ENCODE peak calls at places on chromosomes 12 and 14, in nine cellular contexts. E, F, D, H, R, V, O, P and Z are unnamed samples.
A peak's percentile ranks its signal among the peaks of the same experiment; 100 is the strongest.

GRCh38 chr12:104790296-104791125 is 167.6 kb downstream of the SLC41A2 start:
- DNase-seq in V (peak; percentile 52), F (peak; percentile 75), R (no peak), E (peak; percentile 37), O (peak; percentile 67), H (peak; percentile 67), D (peak; percentile 37), P (peak; percentile 72), Z (peak; percentile 54)

GRCh38 chr14:82689948-82690347 is 1156.3 kb upstream of the SEL1L start:
- DNase-seq in V (no peak), F (no peak), H (no peak), P (no peak), D (no peak), R (no peak), O (no peak), E (no peak), Z (no peak)

GRCh38 chr12:93572712-93573551 is 457 bp downstream of the SOCS2 start:
- DNase-seq in E (peak; percentile 46), V (peak; percentile 74), F (peak; percentile 51), P (peak; percentile 53), O (peak; percentile 67), H (peak; percentile 72), D (peak; percentile 31), R (no peak), Z (peak; percentile 48)

GRCh38 chr14:75295061-75295461 is 16.4 kb downstream of the FOS start:
- DNase-seq in P (peak; percentile 74), F (peak; percentile 82), V (peak; percentile 40), O (peak; percentile 77), H (peak; percentile 88), E (peak; percentile 67), R (peak; percentile 50), D (peak; percentile 65), Z (peak; percentile 89)

GRCh38 chr14:63910593-63911363 is 58.0 kb downstream of the SYNE2 start:
- DNase-seq in F (no peak), D (no peak), P (peak; percentile 12), H (no peak), O (no peak), V (no peak), R (no peak), E (no peak), Z (no peak)

GRCh38 chr12:2682301-2683282 is 112.2 kb upstream of the FKBP4 start:
- DNase-seq in D (peak; percentile 29), F (no peak), V (peak; percentile 74), O (no peak), H (no peak), P (peak; percentile 78), E (no peak), R (no peak), Z (peak; percentile 71)

GRCh38 chr14:58171090-58171489 is 19.1 kb upstream of the ARMH4 start:
- DNase-seq in D (peak; percentile 43), H (peak; percentile 74), R (peak; percentile 79), E (peak; percentile 51), O (peak; percentile 74), F (peak; percentile 77), P (peak; percentile 70), V (peak; percentile 75), Z (peak; percentile 86)

GRCh38 chr12:65608319-65608916 is 215.9 kb upstream of the HMGA2 start:
- DNase-seq in R (no peak), H (no peak), V (peak; percentile 22), F (no peak), P (no peak), D (no peak), O (no peak), E (no peak), Z (no peak)

DNA sequence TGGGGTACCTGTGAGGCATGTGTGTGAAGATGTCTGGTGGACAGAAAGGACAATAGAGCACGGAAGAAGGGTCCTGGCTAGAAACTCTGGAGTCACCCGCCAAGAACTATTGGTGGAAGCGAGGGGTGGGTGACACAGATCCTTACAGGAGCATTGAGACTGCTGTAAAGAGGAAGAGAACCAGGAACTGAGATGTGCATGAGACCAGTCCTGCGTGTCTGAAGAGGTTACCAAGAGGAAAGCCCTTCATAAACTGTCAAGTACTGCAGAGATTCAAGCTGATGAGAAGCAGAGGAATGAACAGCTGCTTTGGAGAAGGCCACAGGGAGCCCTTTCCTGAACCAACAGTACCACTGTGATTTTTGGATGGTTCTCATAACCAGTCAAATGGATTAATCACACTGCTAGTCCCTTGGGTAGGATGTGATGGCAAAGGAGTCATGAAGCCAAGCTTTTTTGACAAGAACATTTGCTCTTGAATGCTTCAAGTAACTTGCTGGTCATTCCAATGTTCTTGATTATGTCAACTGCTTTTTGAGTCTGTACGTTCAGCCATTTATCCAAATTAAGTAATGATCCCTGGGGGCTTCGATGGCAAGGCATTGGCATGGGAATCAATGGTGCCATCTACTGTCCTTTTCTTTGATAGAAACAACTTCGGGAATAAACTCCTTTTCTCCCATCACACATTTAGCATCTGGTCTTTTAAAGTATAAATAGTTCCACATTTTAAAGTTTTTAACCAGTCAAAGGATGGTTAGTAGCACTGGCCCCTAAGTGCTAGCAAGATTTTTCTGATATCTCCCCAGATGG is 42.9 kb downstream of the GPR135 start:
- DNase-seq in O (no peak), P (peak; percentile 19), H (no peak), D (no peak), E (no peak), R (no peak), F (no peak), V (peak; percentile 34), Z (no peak)
- TF ChIP-seq CTCF in O (no peak), P (peak; percentile 49), H (no peak), D (no peak), E (no peak), R (peak; percentile 12), F (peak; percentile 16), V (peak; percentile 14), Z (no peak)

GRCh38 chr12:46898152-46898931 is 72.5 kb upstream of the SLC38A4 start:
- DNase-seq in H (no peak), P (no peak), E (no peak), D (no peak), O (no peak), V (no peak), F (no peak), R (no peak), Z (no peak)

GRCh38 chr12:46901464-46902205 is 75.8 kb upstream of the SLC38A4 start:
- DNase-seq in O (no peak), P (no peak), V (no peak), H (no peak), R (no peak), F (no peak), E (no peak), D (no peak), Z (no peak)

GRCh38 chr12:46904406-46905240 is 78.8 kb upstream of the SLC38A4 start:
- DNase-seq in O (no peak), E (no peak), D (no peak), F (no peak), R (no peak), V (no peak), H (no peak), P (no peak), Z (no peak)

GRCh38 chr12:46900734-46901463 is 75.1 kb upstream of the SLC38A4 start:
- DNase-seq in H (no peak), E (no peak), F (no peak), P (no peak), V (no peak), D (no peak), O (no peak), R (no peak), Z (no peak)

DNA sequence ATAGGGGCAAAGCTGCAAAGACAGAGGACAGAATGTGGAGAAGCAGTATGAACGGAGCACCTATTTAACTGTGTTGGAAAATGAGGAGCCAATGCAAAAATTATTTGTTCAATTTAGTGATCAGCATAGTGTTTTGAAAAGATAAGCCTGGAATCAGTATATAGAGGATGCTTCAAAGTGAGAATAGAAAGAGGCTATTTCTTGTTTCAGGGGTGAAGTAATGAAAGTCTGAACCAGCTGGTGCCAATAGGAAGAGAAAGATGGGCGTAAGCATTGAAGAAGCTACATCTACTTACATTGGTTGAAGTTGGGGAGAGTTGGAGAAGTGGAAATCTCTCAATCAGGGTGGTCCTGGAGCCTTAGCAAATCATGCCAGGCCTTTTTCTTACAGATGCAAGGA is 77.3 kb upstream of the SLC38A4 start:
- DNase-seq in H (no peak), V (no peak), O (no peak), R (no peak), E (no peak), P (no peak), F (no peak), D (no peak), Z (no peak)
- H3K4me1 ChIP-seq in H (no peaks in the 10 kb centered on the region), V (no peaks in the 10 kb centered on the region), O (no peaks in the 10 kb centered on the region), R (no peaks in the 10 kb centered on the region), E (no peaks in the 10 kb centered on the region), P (no peaks in the 10 kb centered on the region), F (no peaks in the 10 kb centered on the region), D (no peaks in the 10 kb centered on the region), Z (no peaks in the 10 kb centered on the region)

GRCh38 chr14:72978856-72979255 is 48.0 kb downstream of the ZFYVE1 start:
- DNase-seq in F (no peak), D (no peak), O (no peak), E (no peak), V (no peak), P (no peak), H (no peak), R (no peak), Z (no peak)

GRCh38 chr14:72970824-72971434 is 44.7 kb downstream of the DCAF4 start:
- DNase-seq in D (no peak), V (no peak), P (no peak), E (no peak), O (no peak), R (no peak), F (no peak), H (no peak), Z (no peak)

GRCh38 chr14:72974661-72975060 is 48.4 kb downstream of the DCAF4 start:
- DNase-seq in R (no peak), O (no peak), V (no peak), F (no peak), E (no peak), P (no peak), H (no peak), D (no peak), Z (no peak)

GRCh38 chr14:72980863-72981262 is 46.0 kb downstream of the ZFYVE1 start:
- DNase-seq in R (no peak), V (no peak), H (peak; percentile 32), F (no peak), O (no peak), D (no peak), P (no peak), E (no peak), Z (no peak)

GRCh38 chr14:72975776-72976175 is 49.5 kb downstream of the DCAF4 start:
- DNase-seq in H (no peak), V (no peak), O (no peak), E (no peak), F (no peak), D (no peak), P (peak; percentile 18), R (no peak), Z (no peak)
- TF ChIP-seq CTCF in H (no peak), V (no peak), O (no peak), E (no peak), F (no peak), D (no peak), P (peak; percentile 35), R (no peak), Z (peak; percentile 31)

GRCh38 chr12:51413149-51413548 is 11.5 kb upstream of the SLC4A8 start:
- DNase-seq in V (no peak), P (no peak), D (no peak), O (no peak), F (no peak), H (no peak), E (no peak), R (no peak), Z (no peak)

GRCh38 chr12:51415931-51416330 is 8.7 kb upstream of the SLC4A8 start:
- DNase-seq in F (no peak), O (no peak), E (no peak), R (no peak), H (no peak), P (no peak), D (no peak), V (peak; percentile 55), Z (no peak)

GRCh38 chr12:51417826-51418225 is 6.8 kb upstream of the SLC4A8 start:
- DNase-seq in R (no peak), P (no peak), E (no peak), D (no peak), F (no peak), O (no peak), V (no peak), H (no peak), Z (no peak)

GRCh38 chr12:51409846-51410245 is 14.8 kb upstream of the SLC4A8 start:
- DNase-seq in E (no peak), O (no peak), V (peak; percentile 66), R (no peak), F (no peak), D (no peak), P (no peak), H (no peak), Z (no peak)

DNA sequence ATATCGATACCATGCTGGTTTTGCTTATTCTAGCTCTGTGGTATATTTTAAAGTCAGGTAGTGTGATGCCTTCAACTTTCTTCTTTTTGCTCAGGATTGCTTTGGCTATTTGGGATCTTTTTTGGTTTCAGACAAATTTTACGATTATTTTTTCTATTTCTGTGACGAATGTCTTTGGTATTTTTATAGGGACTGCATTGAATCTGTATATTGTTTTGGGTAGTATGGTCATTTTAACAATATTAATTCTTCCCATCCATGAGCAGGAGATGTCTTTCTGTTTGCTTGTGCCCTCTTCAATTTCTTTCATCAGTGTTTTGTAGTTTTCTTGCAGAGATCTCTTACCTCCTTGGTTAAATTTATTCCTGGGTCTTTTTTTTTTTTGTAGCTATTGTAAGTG is 10.8 kb upstream of the SLC4A8 start:
- DNase-seq in V (no peak), D (no peak), P (no peak), R (no peak), H (no peak), E (no peak), O (no peak), F (no peak), Z (no peak)
- H3K4me1 ChIP-seq in V (peaks cover 9% of the 10 kb centered on the region), D (no peaks in the 10 kb centered on the region), P (peaks cover 3% of the 10 kb centered on the region), R (no peaks in the 10 kb centered on the region), H (no peaks in the 10 kb centered on the region), E (no peaks in the 10 kb centered on the region), O (no peaks in the 10 kb centered on the region), F (no peaks in the 10 kb centered on the region), Z (peaks cover 28% of the 10 kb centered on the region)